ENCODE peak calls at places on chromosomes 7 and 10, in nine cellular contexts. One of them, this sample, is unnamed. For H3K36me3 and H3K4me1, the result is how much of the 10 kb centered on the place peaks cover.

GRCh38 chr10:511849-512191 is 177.6 kb downstream of the DIP2C start:
- DNase-seq in right lobe of liver: no peak
- DNase-seq in ovary: peak
- DNase-seq in stomach: no peak
- DNase-seq in upper lobe of left lung: no peak
- DNase-seq in suprapubic skin: no peak
- DNase-seq in heart left ventricle: no peak
- DNase-seq in Peyer's patch: no peak
- DNase-seq in sigmoid colon: peak
- DNase-seq in this sample: no peak

GRCh38 chr7:117014673-117015133 is 61.4 kb downstream of the ST7 start:
- DNase-seq in upper lobe of left lung: no peak
- DNase-seq in heart left ventricle: peak
- DNase-seq in right lobe of liver: peak
- DNase-seq in sigmoid colon: peak
- DNase-seq in stomach: peak
- DNase-seq in ovary: peak
- DNase-seq in Peyer's patch: peak
- DNase-seq in suprapubic skin: no peak
- DNase-seq in this sample: peak

GRCh38 chr10:106566871-106567270 is 597.6 kb downstream of the SORCS1 start:
- DNase-seq in heart left ventricle: no peak
- DNase-seq in sigmoid colon: no peak
- DNase-seq in suprapubic skin: no peak
- DNase-seq in ovary: no peak
- DNase-seq in Peyer's patch: no peak
- DNase-seq in stomach: no peak
- DNase-seq in right lobe of liver: no peak
- DNase-seq in upper lobe of left lung: no peak
- DNase-seq in this sample: no peak

GRCh38 chr7:153061913-153062528 is 302.5 kb downstream of the ACTR3B start:
- DNase-seq in ovary: no peak
- DNase-seq in right lobe of liver: no peak
- DNase-seq in upper lobe of left lung: no peak
- DNase-seq in heart left ventricle: no peak
- DNase-seq in sigmoid colon: no peak
- DNase-seq in stomach: no peak
- DNase-seq in suprapubic skin: no peak
- DNase-seq in Peyer's patch: no peak
- DNase-seq in this sample: no peak

GRCh38 chr10:34092891-34093290 is 722.2 kb downstream of the PARD3 start:
- DNase-seq in ovary: no peak
- DNase-seq in upper lobe of left lung: no peak
- DNase-seq in stomach: no peak
- DNase-seq in heart left ventricle: no peak
- DNase-seq in sigmoid colon: no peak
- DNase-seq in right lobe of liver: no peak
- DNase-seq in suprapubic skin: no peak
- DNase-seq in Peyer's patch: no peak
- DNase-seq in this sample: no peak

GRCh38 chr10:93947524-93947923 is 46.2 kb upstream of the PLCE1 start:
- DNase-seq in sigmoid colon: no peak
- DNase-seq in suprapubic skin: no peak
- DNase-seq in stomach: no peak
- DNase-seq in heart left ventricle: no peak
- DNase-seq in right lobe of liver: no peak
- DNase-seq in ovary: no peak
- DNase-seq in Peyer's patch: no peak
- DNase-seq in upper lobe of left lung: no peak
- DNase-seq in this sample: no peak

GRCh38 chr7:38195804-38196595 is 18.0 kb downstream of the STARD3NL start:
- DNase-seq in suprapubic skin: no peak
- DNase-seq in right lobe of liver: no peak
- DNase-seq in upper lobe of left lung: no peak
- DNase-seq in stomach: no peak
- DNase-seq in ovary: no peak
- DNase-seq in Peyer's patch: no peak
- DNase-seq in sigmoid colon: no peak
- DNase-seq in heart left ventricle: no peak
- DNase-seq in this sample: no peak

GRCh38 chr10:113071446-113071845 is 121.4 kb downstream of the TCF7L2 start:
- DNase-seq in ovary: peak
- DNase-seq in heart left ventricle: peak
- DNase-seq in stomach: peak
- DNase-seq in upper lobe of left lung: no peak
- DNase-seq in Peyer's patch: peak
- DNase-seq in suprapubic skin: no peak
- DNase-seq in sigmoid colon: no peak
- DNase-seq in right lobe of liver: peak
- DNase-seq in this sample: no peak

GRCh38 chr10:73920084-73920483 is 9.2 kb downstream of the PLAU start:
- DNase-seq in heart left ventricle: peak
- DNase-seq in stomach: no peak
- DNase-seq in right lobe of liver: no peak
- DNase-seq in Peyer's patch: peak
- DNase-seq in ovary: peak
- DNase-seq in suprapubic skin: peak
- DNase-seq in upper lobe of left lung: no peak
- DNase-seq in sigmoid colon: peak
- DNase-seq in this sample: peak

GRCh38 chr7:853366-854117 is 21.3 kb downstream of the SUN1 start:
- DNase-seq in right lobe of liver: no peak
- DNase-seq in heart left ventricle: no peak
- DNase-seq in ovary: no peak
- DNase-seq in upper lobe of left lung: peak
- DNase-seq in Peyer's patch: no peak
- DNase-seq in stomach: no peak
- DNase-seq in sigmoid colon: no peak
- DNase-seq in suprapubic skin: no peak
- DNase-seq in this sample: no peak

GRCh38 chr10:98364432-98365102 is 50.4 kb downstream of the PYROXD2 start:
- DNase-seq in right lobe of liver: no peak
- DNase-seq in Peyer's patch: no peak
- DNase-seq in sigmoid colon: no peak
- DNase-seq in heart left ventricle: no peak
- DNase-seq in suprapubic skin: no peak
- DNase-seq in ovary: no peak
- DNase-seq in upper lobe of left lung: no peak
- DNase-seq in stomach: no peak
- DNase-seq in this sample: no peak

GRCh38 chr10:98361636-98362035 is 53.3 kb downstream of the PYROXD2 start:
- DNase-seq in stomach: no peak
- DNase-seq in right lobe of liver: no peak
- DNase-seq in upper lobe of left lung: no peak
- DNase-seq in Peyer's patch: no peak
- DNase-seq in sigmoid colon: no peak
- DNase-seq in suprapubic skin: no peak
- DNase-seq in ovary: no peak
- DNase-seq in heart left ventricle: no peak
- DNase-seq in this sample: no peak

GRCh38 chr10:98357208-98357836 is 57.7 kb downstream of the PYROXD2 start:
- DNase-seq in heart left ventricle: no peak
- DNase-seq in sigmoid colon: no peak
- DNase-seq in upper lobe of left lung: no peak
- DNase-seq in ovary: no peak
- DNase-seq in stomach: no peak
- DNase-seq in suprapubic skin: no peak
- DNase-seq in right lobe of liver: no peak
- DNase-seq in Peyer's patch: no peak
- DNase-seq in this sample: no peak

GRCh38 chr10:98363188-98363587 is 51.8 kb downstream of the PYROXD2 start:
- DNase-seq in right lobe of liver: no peak
- DNase-seq in heart left ventricle: no peak
- DNase-seq in sigmoid colon: no peak
- DNase-seq in suprapubic skin: no peak
- DNase-seq in Peyer's patch: no peak
- DNase-seq in ovary: no peak
- DNase-seq in stomach: peak
- DNase-seq in upper lobe of left lung: no peak
- DNase-seq in this sample: no peak

GRCh38 chr10:98361131-98361633 is 53.8 kb downstream of the PYROXD2 start:
- DNase-seq in heart left ventricle: peak
- DNase-seq in Peyer's patch: peak
- DNase-seq in upper lobe of left lung: no peak
- DNase-seq in suprapubic skin: peak
- DNase-seq in right lobe of liver: no peak
- DNase-seq in ovary: peak
- DNase-seq in stomach: peak
- DNase-seq in sigmoid colon: peak
- DNase-seq in this sample: peak
- H3K36me3 ChIP-seq in heart left ventricle: under half
- H3K36me3 ChIP-seq in Peyer's patch: under half
- H3K36me3 ChIP-seq in upper lobe of left lung: under half
- H3K36me3 ChIP-seq in suprapubic skin: under half
- H3K36me3 ChIP-seq in right lobe of liver: under half
- H3K36me3 ChIP-seq in ovary: under half
- H3K36me3 ChIP-seq in stomach: under half
- H3K36me3 ChIP-seq in sigmoid colon: under half
- H3K36me3 ChIP-seq in this sample: under half

DNA sequence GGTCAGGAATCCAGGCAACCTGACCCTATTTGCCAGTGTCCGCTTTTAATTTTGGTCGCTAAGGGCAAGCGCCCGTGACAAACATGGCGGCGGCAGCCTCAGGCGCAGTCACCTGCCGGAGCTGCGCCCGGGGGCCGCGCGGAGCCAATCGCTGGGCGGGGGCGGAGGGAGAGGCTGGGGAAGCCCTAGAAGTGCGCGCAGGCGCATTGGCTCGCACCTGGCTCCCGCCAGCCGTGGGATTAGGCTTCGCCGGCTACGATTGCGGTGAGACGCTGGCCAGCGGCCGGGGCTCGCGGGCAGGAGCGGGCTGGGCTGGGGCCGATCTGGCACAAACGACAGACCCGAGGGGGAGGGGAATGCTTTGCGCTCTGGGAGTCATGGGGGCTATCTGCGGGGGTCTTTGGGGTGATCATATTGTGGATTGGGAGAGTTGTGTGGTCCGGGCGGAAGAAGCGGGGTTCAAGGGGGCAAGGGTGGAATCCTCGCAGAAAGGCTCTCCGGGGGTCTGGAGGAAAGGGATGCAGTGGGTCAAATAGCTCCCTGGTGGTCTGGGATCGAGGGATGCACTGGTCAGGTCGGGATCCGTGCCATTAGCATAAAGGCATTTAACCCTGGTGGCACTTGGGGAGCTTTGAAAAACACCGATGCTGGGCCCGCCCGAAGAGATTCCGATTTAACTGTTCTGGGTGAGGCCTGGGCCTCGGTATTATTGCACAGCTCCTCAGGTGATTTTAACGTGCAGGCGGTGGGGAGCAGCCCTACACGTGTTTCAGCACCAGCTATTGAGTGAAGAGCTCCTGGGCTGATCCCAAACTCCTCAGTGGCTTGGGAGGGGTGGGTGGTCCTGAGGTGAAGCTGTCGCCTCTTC is 10.1 kb upstream of the C10orf95 start:
- DNase-seq in right lobe of liver: peak
- DNase-seq in stomach: peak
- DNase-seq in upper lobe of left lung: peak
- DNase-seq in suprapubic skin: peak
- DNase-seq in sigmoid colon: peak
- DNase-seq in ovary: peak
- DNase-seq in heart left ventricle: peak
- DNase-seq in Peyer's patch: peak
- DNase-seq in this sample: peak
- TF ChIP-seq POLR2A in right lobe of liver: peak
- TF ChIP-seq POLR2A in stomach: no peak
- TF ChIP-seq POLR2A in upper lobe of left lung: no peak
- TF ChIP-seq POLR2A in suprapubic skin: no peak
- TF ChIP-seq POLR2A in sigmoid colon: no peak
- TF ChIP-seq POLR2A in ovary: no peak
- TF ChIP-seq POLR2A in heart left ventricle: no peak
- TF ChIP-seq POLR2A in Peyer's patch: peak
- TF ChIP-seq POLR2A in this sample: peak

GRCh38 chr10:109877546-109877945 is 45.8 kb downstream of the XPNPEP1 start:
- DNase-seq in heart left ventricle: no peak
- DNase-seq in Peyer's patch: no peak
- DNase-seq in upper lobe of left lung: no peak
- DNase-seq in suprapubic skin: no peak
- DNase-seq in right lobe of liver: no peak
- DNase-seq in sigmoid colon: no peak
- DNase-seq in stomach: peak
- DNase-seq in ovary: no peak
- DNase-seq in this sample: no peak

GRCh38 chr10:109883859-109884771 is 39.2 kb downstream of the XPNPEP1 start:
- DNase-seq in sigmoid colon: peak
- DNase-seq in right lobe of liver: peak
- DNase-seq in ovary: peak
- DNase-seq in heart left ventricle: peak
- DNase-seq in upper lobe of left lung: no peak
- DNase-seq in stomach: peak
- DNase-seq in Peyer's patch: peak
- DNase-seq in suprapubic skin: peak
- DNase-seq in this sample: peak

GRCh38 chr10:109882251-109883057 is 40.9 kb downstream of the XPNPEP1 start:
- DNase-seq in sigmoid colon: no peak
- DNase-seq in suprapubic skin: no peak
- DNase-seq in stomach: peak
- DNase-seq in heart left ventricle: peak
- DNase-seq in ovary: no peak
- DNase-seq in right lobe of liver: no peak
- DNase-seq in Peyer's patch: no peak
- DNase-seq in upper lobe of left lung: no peak
- DNase-seq in this sample: no peak

GRCh38 chr10:109880886-109881467 is 42.3 kb downstream of the XPNPEP1 start:
- DNase-seq in right lobe of liver: no peak
- DNase-seq in stomach: no peak
- DNase-seq in suprapubic skin: no peak
- DNase-seq in heart left ventricle: no peak
- DNase-seq in upper lobe of left lung: no peak
- DNase-seq in Peyer's patch: no peak
- DNase-seq in ovary: no peak
- DNase-seq in sigmoid colon: no peak
- DNase-seq in this sample: no peak

DNA sequence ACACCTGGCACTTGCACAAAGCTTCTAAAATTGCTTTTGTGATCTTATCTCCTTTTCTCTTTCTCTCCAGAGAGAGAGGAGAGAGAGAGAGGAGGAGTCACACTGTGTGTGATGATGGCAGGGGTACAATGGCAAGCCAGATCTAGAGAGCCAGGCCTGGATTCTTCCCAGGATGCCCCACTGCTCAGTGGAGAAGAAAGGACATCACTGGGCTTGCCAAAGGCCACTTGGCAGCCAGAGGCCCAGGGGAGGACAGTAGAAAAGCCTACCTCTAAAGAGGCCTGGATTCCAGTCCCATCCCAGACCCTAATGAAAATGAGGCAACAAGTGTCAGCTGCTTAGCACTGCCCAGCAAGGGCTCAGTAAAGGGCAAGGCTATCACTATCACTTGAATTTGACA is 41.8 kb downstream of the XPNPEP1 start:
- DNase-seq in ovary: no peak
- DNase-seq in stomach: peak
- DNase-seq in suprapubic skin: no peak
- DNase-seq in sigmoid colon: no peak
- DNase-seq in heart left ventricle: peak
- DNase-seq in right lobe of liver: no peak
- DNase-seq in upper lobe of left lung: no peak
- DNase-seq in Peyer's patch: no peak
- DNase-seq in this sample: no peak
- H3K4me1 ChIP-seq in ovary: under half
- H3K4me1 ChIP-seq in stomach: under half
- H3K4me1 ChIP-seq in suprapubic skin: under half
- H3K4me1 ChIP-seq in sigmoid colon: under half
- H3K4me1 ChIP-seq in heart left ventricle: under half
- H3K4me1 ChIP-seq in right lobe of liver: under half
- H3K4me1 ChIP-seq in upper lobe of left lung: under half
- H3K4me1 ChIP-seq in Peyer's patch: under half
- H3K4me1 ChIP-seq in this sample: under half

GRCh38 chr7:143295870-143296269 is 7.7 kb downstream of the CASP2 start:
- DNase-seq in heart left ventricle: no peak
- DNase-seq in ovary: no peak
- DNase-seq in sigmoid colon: no peak
- DNase-seq in suprapubic skin: no peak
- DNase-seq in Peyer's patch: no peak
- DNase-seq in upper lobe of left lung: no peak
- DNase-seq in stomach: no peak
- DNase-seq in right lobe of liver: no peak
- DNase-seq in this sample: no peak
- H3K36me3 ChIP-seq in heart left ventricle: under half
- H3K36me3 ChIP-seq in ovary: under half
- H3K36me3 ChIP-seq in sigmoid colon: half or more
- H3K36me3 ChIP-seq in suprapubic skin: half or more
- H3K36me3 ChIP-seq in Peyer's patch: under half
- H3K36me3 ChIP-seq in upper lobe of left lung: half or more
- H3K36me3 ChIP-seq in stomach: half or more
- H3K36me3 ChIP-seq in right lobe of liver: under half
- H3K36me3 ChIP-seq in this sample: under half

This sample was measured in gastrocnemius medialis.